ENCODE peak calls at places on chromosomes 5 and 9, in nine cellular contexts. L, B, E, G, A, H, Y, S and K are unnamed samples.

GRCh38 chr5:105503950-105504349 is 1941.4 kb upstream of the NUDT12 start:
- DNase-seq in L (no peak), B (no peak), E (no peak), G (no peak), A (no peak), H (no peak), Y (no peak), S (no peak), K (no peak)

GRCh38 chr5:170612256-170612656 is 108.4 kb downstream of the KCNIP1 start:
- DNase-seq in L (no peak), B (no peak), E (peak), G (no peak), A (no peak), H (peak), Y (no peak), S (no peak), K (no peak)

GRCh38 chr9:71783120-71783523 is 14.8 kb upstream of the CEMIP2 start:
- DNase-seq in L (peak), B (no peak), E (no peak), G (peak), A (no peak), H (peak), Y (peak), S (no peak), K (no peak)

GRCh38 chr5:93359296-93359957 is 221.6 kb downstream of the NR2F1-AS1 start:
- DNase-seq in L (no peak), B (no peak), E (no peak), G (no peak), A (no peak), H (no peak), Y (no peak), S (no peak), K (no peak)

GRCh38 chr9:101366038-101366756 is 18.6 kb downstream of the BAAT start:
- DNase-seq in L (no peak), B (no peak), E (no peak), G (no peak), A (no peak), H (no peak), Y (no peak), S (no peak), K (no peak)

GRCh38 chr5:31232273-31232888 is 38.9 kb downstream of the CDH6 start:
- DNase-seq in L (no peak), B (no peak), E (peak), G (no peak), A (peak), H (no peak), Y (no peak), S (peak), K (no peak)

GRCh38 chr9:134653259-134654009 is 11.8 kb downstream of the COL5A1 start:
- DNase-seq in L (no peak), B (no peak), E (no peak), G (no peak), A (no peak), H (peak), Y (peak), S (no peak), K (peak)

GRCh38 chr5:109485030-109485429 is 75.3 kb upstream of the PJA2 start:
- DNase-seq in L (peak), B (no peak), E (no peak), G (no peak), A (peak), H (peak), Y (peak), S (no peak), K (no peak)

GRCh38 chr5:176610430-176610763 is 441 bp upstream of the GPRIN1 start:
- DNase-seq in L (no peak), B (no peak), E (no peak), G (no peak), A (no peak), H (no peak), Y (no peak), S (no peak), K (no peak)

GRCh38 chr5:160188151-160188967 is 40.9 kb upstream of the FABP6 start:
- DNase-seq in L (peak), B (no peak), E (peak), G (no peak), A (peak), H (peak), Y (peak), S (no peak), K (no peak)

GRCh38 chr5:7015586-7016256 is 302.5 kb downstream of the TENT4A start:
- DNase-seq in L (no peak), B (no peak), E (peak), G (no peak), A (no peak), H (no peak), Y (no peak), S (no peak), K (no peak)

GRCh38 chr5:35810561-35810960 is 46.1 kb upstream of the IL7R start:
- DNase-seq in L (no peak), B (no peak), E (no peak), G (no peak), A (no peak), H (no peak), Y (no peak), S (no peak), K (no peak)

GRCh38 chr5:115599924-115600323 is 2.4 kb downstream of the TICAM2 start:
- DNase-seq in L (no peak), B (no peak), E (no peak), G (no peak), A (no peak), H (no peak), Y (no peak), S (no peak), K (no peak)

GRCh38 chr9:95876595-95876994 is 1.1 kb downstream of the ERCC6L2 start:
- DNase-seq in L (no peak), B (no peak), E (no peak), G (no peak), A (peak), H (no peak), Y (no peak), S (peak), K (no peak)

GRCh38 chr9:130040901-130041647 is 1.9 kb downstream of the FNBP1 start:
- DNase-seq in L (no peak), B (no peak), E (no peak), G (no peak), A (no peak), H (no peak), Y (no peak), S (no peak), K (no peak)

GRCh38 chr5:149300441-149300840 is 28.8 kb downstream of the AFAP1L1 start:
- DNase-seq in L (no peak), B (no peak), E (no peak), G (no peak), A (no peak), H (no peak), Y (no peak), S (no peak), K (no peak)

GRCh38 chr5:109911731-109912130 is 222.0 kb downstream of the MAN2A1 start:
- DNase-seq in L (no peak), B (no peak), E (no peak), G (no peak), A (no peak), H (no peak), Y (no peak), S (no peak), K (no peak)

GRCh38 chr5:170747357-170747756 is 36.2 kb upstream of the GABRP start:
- DNase-seq in L (no peak), B (no peak), E (no peak), G (no peak), A (peak), H (peak), Y (no peak), S (no peak), K (no peak)

GRCh38 chr5:14707811-14708210 is 43.3 kb downstream of the OTULIN start:
- DNase-seq in L (no peak), B (no peak), E (no peak), G (no peak), A (no peak), H (no peak), Y (no peak), S (no peak), K (no peak)

GRCh38 chr5:133287500-133287899 is 235.7 kb downstream of the HSPA4 start:
- DNase-seq in L (no peak), B (no peak), E (no peak), G (peak), A (peak), H (peak), Y (peak), S (peak), K (no peak)
- TF ChIP-seq CTCF in L (no peak), B (peak), E (no peak), G (peak), A (peak), H (peak), Y (no peak), S (peak), K (no peak)

GRCh38 chr5:22531986-22532385 is 321.2 kb downstream of the CDH12 start:
- DNase-seq in L (no peak), B (no peak), E (no peak), G (no peak), A (no peak), H (no peak), Y (no peak), S (no peak), K (no peak)
- TF ChIP-seq CTCF in L (no peak), B (no peak), E (no peak), G (no peak), A (no peak), H (no peak), Y (no peak), S (no peak), K (no peak)

DNA sequence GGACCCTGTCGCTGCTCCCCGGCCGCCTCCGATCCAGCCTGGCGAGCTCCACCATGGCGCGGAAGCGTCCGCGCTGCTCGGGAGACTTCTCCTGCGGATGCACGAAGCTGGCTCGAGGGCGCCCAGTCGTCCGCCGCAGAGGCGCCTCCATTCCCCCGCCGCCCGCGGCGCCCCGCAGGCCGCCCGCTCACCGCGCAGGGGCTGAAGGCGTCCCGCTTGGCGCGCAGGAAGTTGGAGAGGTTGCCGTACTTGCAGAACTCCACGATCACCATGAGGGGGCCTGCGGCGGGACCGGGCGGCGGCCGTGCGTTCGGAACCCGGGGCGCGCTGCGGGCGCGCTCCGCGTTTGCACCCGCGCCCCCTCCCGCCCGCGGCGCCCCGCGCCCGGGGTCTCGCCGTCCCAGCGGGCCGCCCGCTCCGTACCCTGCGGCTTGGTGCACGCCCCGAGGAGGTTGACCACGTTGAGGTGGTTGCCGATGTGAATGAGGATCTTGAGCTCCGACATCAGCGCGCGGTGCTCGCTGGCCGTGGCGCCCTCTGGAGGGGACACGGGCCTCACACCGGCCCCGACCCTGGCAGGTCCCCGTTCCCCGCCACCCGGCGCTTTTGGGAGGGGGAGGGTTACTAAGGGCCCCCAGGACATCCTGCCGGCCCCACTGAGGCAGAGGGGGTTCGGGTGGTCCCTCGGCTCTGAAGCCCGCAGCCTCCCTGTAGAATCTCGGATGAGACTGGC is 27.7 kb upstream of the SCGB3A1 start:
- DNase-seq in L (no peak), B (no peak), E (peak), G (peak), A (peak), H (no peak), Y (no peak), S (no peak), K (no peak)
- TF ChIP-seq CTCF in L (peak), B (peak), E (peak), G (no peak), A (peak), H (peak), Y (no peak), S (no peak), K (no peak)

GRCh38 chr5:68220260-68220659 is 4.7 kb downstream of the PIK3R1 start:
- DNase-seq in L (no peak), B (no peak), E (no peak), G (no peak), A (no peak), H (no peak), Y (no peak), S (no peak), K (no peak)

GRCh38 chr5:68221488-68221887 is 5.9 kb downstream of the PIK3R1 start:
- DNase-seq in L (no peak), B (no peak), E (no peak), G (no peak), A (no peak), H (no peak), Y (no peak), S (no peak), K (no peak)

GRCh38 chr5:68222310-68222709 is 6.8 kb downstream of the PIK3R1 start:
- DNase-seq in L (no peak), B (no peak), E (no peak), G (no peak), A (no peak), H (no peak), Y (no peak), S (no peak), K (no peak)

GRCh38 chr5:68222824-68223354 is 7.3 kb downstream of the PIK3R1 start:
- DNase-seq in L (no peak), B (no peak), E (no peak), G (no peak), A (no peak), H (no peak), Y (no peak), S (no peak), K (no peak)

GRCh38 chr5:68220914-68221313 is 5.4 kb downstream of the PIK3R1 start:
- DNase-seq in L (no peak), B (no peak), E (no peak), G (no peak), A (no peak), H (no peak), Y (no peak), S (no peak), K (no peak)
- TF ChIP-seq CTCF in L (no peak), B (no peak), E (no peak), G (no peak), A (no peak), H (no peak), Y (no peak), S (no peak), K (no peak)

GRCh38 chr9:116233160-116233530 is 79.6 kb downstream of the PAPPA start:
- DNase-seq in L (no peak), B (no peak), E (no peak), G (no peak), A (no peak), H (no peak), Y (no peak), S (no peak), K (no peak)
- TF ChIP-seq CTCF in L (no peak), B (no peak), E (no peak), G (no peak), A (no peak), H (no peak), Y (no peak), S (no peak), K (no peak)

GRCh38 chr5:27020965-27021364 is 17.4 kb downstream of the CDH9 start:
- DNase-seq in L (no peak), B (no peak), E (no peak), G (no peak), A (peak), H (no peak), Y (no peak), S (peak), K (no peak)
- TF ChIP-seq CTCF in L (no peak), B (peak), E (no peak), G (no peak), A (peak), H (peak), Y (no peak), S (peak), K (no peak)

DNA sequence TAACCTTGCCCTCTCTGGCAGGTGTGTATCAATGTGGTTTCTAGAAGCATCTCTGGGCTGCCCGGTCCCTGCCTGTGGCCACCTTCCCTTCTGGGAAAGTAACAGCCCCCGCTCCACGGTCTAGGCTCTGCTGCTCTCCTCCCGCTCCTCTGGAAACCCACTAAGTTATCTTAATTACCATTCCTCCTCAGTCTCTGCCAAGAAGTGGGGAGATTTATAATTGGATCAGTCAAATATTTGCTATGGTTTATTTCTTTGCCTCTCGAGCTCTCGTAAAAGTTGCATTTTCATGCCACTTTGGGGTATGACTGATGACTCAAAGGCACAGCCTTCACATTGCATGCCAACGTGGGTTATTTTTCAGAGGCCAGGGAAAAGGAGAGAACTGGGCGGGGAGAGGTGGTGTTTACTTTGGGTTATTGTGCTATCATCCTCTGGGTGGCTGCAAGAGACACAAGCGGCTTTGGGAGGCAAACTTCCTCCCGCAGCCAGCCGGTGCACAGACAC is 205.3 kb upstream of the WWC1 start:
- DNase-seq in L (no peak), B (no peak), E (no peak), G (no peak), A (no peak), H (no peak), Y (peak), S (no peak), K (no peak)
- TF ChIP-seq CTCF in L (no peak), B (no peak), E (no peak), G (no peak), A (no peak), H (no peak), Y (no peak), S (no peak), K (no peak)

GRCh38 chr9:77864096-77864889 is 167.3 kb downstream of the GNAQ start:
- DNase-seq in L (no peak), B (no peak), E (no peak), G (no peak), A (no peak), H (no peak), Y (no peak), S (no peak), K (peak)
- TF ChIP-seq CTCF in L (no peak), B (no peak), E (no peak), G (no peak), A (peak), H (no peak), Y (no peak), S (no peak), K (peak)